ENCODE peak calls at places on chromosome 22, in four cellular contexts. P is IMR-90, Q is GM12878, A is K562. R is an unnamed sample.

GRCh38 chr22:23410411-23410810 is 169.7 kb downstream of the IGLL1 start:
- DNase-seq in P (no peak), Q (no peak), A (no peak), R (no peak)

GRCh38 chr22:46593996-46594946 is 25.9 kb upstream of the GRAMD4 start:
- DNase-seq in P (no peak), Q (no peak), A (no peak), R (no peak)

GRCh38 chr22:19997561-19998231 is 18.9 kb downstream of the ARVCF start:
- DNase-seq in P (no peak), Q (no peak), A (no peak), R (no peak)

GRCh38 chr22:30804626-30805025 is 110.0 kb downstream of the OSBP2 start:
- DNase-seq in P (no peak), Q (no peak), A (no peak), R (no peak)

GRCh38 chr22:31748490-31748889 is 1.4 kb downstream of the PRR14L start:
- DNase-seq in P (no peak), Q (no peak), A (peak; percentile 7), R (no peak)

GRCh38 chr22:29481265-29482000 is 1.4 kb downstream of the NEFH start:
- DNase-seq in P (no peak), Q (no peak), A (peak; percentile 17), R (no peak)

GRCh38 chr22:40325315-40325714 is 21.0 kb upstream of the ADSL start:
- DNase-seq in P (no peak), Q (no peak), A (no peak), R (no peak)

GRCh38 chr22:47593911-47594311 is 831.5 kb downstream of the TBC1D22A start:
- DNase-seq in P (no peak), Q (no peak), A (no peak), R (no peak)

GRCh38 chr22:35783943-35784614 is 66.4 kb downstream of the APOL5 start:
- DNase-seq in P (no peak), Q (no peak), A (no peak), R (no peak)

GRCh38 chr22:42401562-42402334 is 30.5 kb downstream of the NFAM1 start:
- DNase-seq in P (no peak), Q (no peak), A (no peak), R (no peak)

GRCh38 chr22:50027639-50028537 is 15.3 kb upstream of the IL17REL start:
- DNase-seq in P (peak; percentile 13), Q (no peak), A (no peak), R (no peak)

GRCh38 chr22:50020606-50021005 is 8.0 kb upstream of the IL17REL start:
- DNase-seq in P (no peak), Q (no peak), A (no peak), R (no peak)

GRCh38 chr22:50022171-50022819 is 9.7 kb upstream of the IL17REL start:
- DNase-seq in P (no peak), Q (no peak), A (no peak), R (no peak)

GRCh38 chr22:50030315-50031188 is 18.0 kb upstream of the IL17REL start:
- DNase-seq in P (peak; percentile 54), Q (no peak), A (peak; percentile 82), R (peak; percentile 55)

GRCh38 chr22:50025993-50026392 is 13.4 kb upstream of the IL17REL start:
- DNase-seq in P (no peak), Q (no peak), A (no peak), R (no peak)
- TF ChIP-seq FOS in P (no peak), Q (no peak), A (no peak), R (no peak)

GRCh38 chr22:37105990-37106389 is 3.5 kb downstream of the TMPRSS6 start:
- DNase-seq in P (no peak), Q (no peak), A (no peak), R (no peak)
- TF ChIP-seq FOS in P (no peak), Q (no peak), A (no peak), R (no peak)

GRCh38 chr22:17897864-17898263 is 123.6 kb upstream of the BID start:
- DNase-seq in P (no peak), Q (no peak), A (no peak), R (no peak)
- TF ChIP-seq FOS in P (no peak), Q (no peak), A (no peak), R (no peak)

GRCh38 chr22:22097727-22098228 is 115.2 kb upstream of the TOP3B start:
- DNase-seq in P (no peak), Q (no peak), A (no peak), R (no peak)
- TF ChIP-seq FOS in P (no peak), Q (no peak), A (no peak), R (no peak)

GRCh38 chr22:28379075-28379806 is 300.4 kb downstream of the TTC28 start:
- DNase-seq in P (no peak), Q (no peak), A (no peak), R (no peak)
- TF ChIP-seq FOS in P (no peak), Q (no peak), A (no peak), R (no peak)

DNA sequence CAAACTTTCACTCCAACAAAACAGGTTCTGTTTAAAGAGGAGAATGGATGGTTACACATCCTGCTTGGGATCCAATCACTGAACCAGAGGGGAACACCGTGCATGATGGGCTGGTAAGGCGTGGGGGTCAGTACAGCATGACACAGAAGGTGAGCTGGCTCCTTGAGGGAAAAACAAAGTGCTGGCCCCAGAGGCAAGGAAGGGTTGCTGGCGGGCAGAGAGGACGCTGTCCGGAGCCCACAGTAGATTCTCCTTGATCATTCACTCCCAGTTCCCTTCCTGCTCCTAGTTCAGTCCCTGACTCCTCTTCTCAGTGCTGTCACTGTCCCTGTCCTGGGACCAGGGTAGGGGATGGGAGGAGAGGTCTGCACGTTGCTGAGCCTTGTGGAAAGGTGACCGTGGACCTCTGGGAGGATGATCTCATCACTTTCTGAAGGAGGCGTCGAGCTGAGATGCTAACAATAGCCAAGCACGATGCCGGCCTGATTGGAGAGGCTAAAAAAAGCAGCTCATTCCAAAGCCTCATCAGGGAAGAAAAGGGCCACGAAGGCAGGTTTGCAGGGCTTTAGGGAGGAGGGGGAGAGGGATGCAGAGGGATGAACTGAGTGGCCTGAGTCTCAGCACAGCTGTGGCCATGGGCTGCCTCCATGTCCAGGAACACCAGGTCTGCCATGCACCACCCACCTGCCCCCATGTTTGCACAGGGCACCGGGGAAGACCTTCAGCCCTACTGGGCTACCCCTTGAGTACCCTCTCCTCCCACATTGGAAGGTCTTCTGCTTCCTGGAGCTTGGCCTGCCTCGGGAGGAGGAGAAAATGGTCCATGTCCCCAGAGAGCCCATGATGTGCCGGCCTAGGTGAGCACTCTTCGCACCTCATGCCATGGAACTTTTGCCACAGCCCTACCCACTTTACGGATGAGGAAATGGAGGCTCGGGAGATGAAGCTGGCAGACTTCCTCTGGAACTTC is 72.7 kb upstream of the RTL6 start:
- DNase-seq in P (no peak), Q (no peak), A (no peak), R (no peak)
- TF ChIP-seq FOS in P (no peak), Q (no peak), A (no peak), R (no peak)

GRCh38 chr22:27241430-27242110 is 560.0 kb downstream of the MN1 start:
- DNase-seq in P (no peak), Q (no peak), A (no peak), R (peak; percentile 83)
- TF ChIP-seq FOS in P (no peak), Q (no peak), A (no peak), R (no peak)

DNA sequence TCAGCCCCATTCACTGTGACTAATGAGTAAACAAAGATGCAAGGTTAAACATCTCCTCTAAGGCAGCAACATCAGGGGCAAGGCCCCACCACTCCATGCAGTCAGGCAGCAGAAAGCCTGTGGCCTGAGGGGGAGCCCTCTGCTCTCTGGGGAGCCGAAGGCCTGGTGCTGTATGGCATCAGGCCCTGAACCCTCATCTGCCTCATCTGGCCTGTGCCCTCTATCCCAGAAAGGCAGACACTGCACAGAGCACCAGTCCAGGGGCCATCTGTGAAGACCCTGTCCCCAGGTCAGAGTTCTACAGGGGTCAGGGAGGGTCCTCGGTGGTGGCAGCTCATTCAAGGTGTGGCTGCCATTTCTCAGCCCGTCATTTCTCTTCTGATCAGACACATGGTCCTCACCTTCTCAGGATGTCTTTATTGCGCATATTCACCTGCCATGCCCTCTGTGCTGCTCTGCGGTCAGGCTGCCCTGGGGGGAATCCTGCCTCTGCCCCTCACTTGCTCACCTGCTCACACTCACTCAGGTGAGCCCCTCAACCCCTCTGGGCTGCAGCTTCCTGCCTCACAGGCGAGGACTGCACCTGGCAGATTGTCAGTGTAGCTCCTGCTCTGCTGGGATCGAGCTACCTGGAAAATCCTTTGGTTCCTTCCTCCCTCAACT is 103.1 kb upstream of the PITPNB start:
- DNase-seq in P (no peak), Q (no peak), A (no peak), R (no peak)
- TF ChIP-seq FOS in P (no peak), Q (no peak), A (no peak), R (no peak)

GRCh38 chr22:44127353-44127752 is 53.4 kb upstream of the PARVG start:
- DNase-seq in P (no peak), Q (no peak), A (no peak), R (peak; percentile 48)

GRCh38 chr22:44128961-44129613 is 51.6 kb upstream of the PARVG start:
- DNase-seq in P (no peak), Q (no peak), A (no peak), R (no peak)

GRCh38 chr22:44131412-44131811 is 49.3 kb upstream of the PARVG start:
- DNase-seq in P (no peak), Q (no peak), A (no peak), R (no peak)

GRCh38 chr22:44130076-44130711 is 50.5 kb upstream of the PARVG start:
- DNase-seq in P (peak; percentile 17), Q (no peak), A (no peak), R (no peak)

DNA sequence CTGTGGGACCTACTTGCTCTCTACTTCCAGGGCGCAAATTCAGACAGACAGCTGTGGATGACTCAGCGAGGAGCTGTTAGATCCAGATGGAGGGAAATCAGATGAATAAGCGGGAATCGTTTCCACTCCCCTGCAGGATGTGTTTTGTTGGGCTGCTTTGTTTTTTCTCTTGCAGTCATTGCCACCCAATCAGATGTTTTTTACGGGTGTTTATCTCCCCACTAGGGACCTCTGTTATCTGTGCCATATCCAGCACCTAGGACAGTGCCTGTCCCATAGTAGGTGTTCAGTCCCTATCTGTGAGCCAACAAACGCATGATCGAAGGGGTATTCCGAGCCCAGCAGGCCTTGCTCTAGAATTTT is 51.1 kb upstream of the PARVG start:
- DNase-seq in P (peak; percentile 56), Q (no peak), A (peak; percentile 25), R (peak; percentile 29)
- TF ChIP-seq FOS in P (no peak), Q (no peak), A (no peak), R (peak; percentile 48)

R was measured in endothelial cell of umbilical vein.